ENCODE peak calls at places on chromosome 1, in eight cellular contexts. T is right cardiac atrium; O is choroid plexus epithelial cell; I is cardiac fibroblast; V is activated T-cell treated with anti-CD3 and anti-CD28 coated beads, Interleukin-2, amount 50 U/mL, for 72 hours; A is sciatic nerve; J is GM23338; X is DMS 273 treated with DMSO at 0.1 percent for 48 hours. L is an unnamed sample.

GRCh38 chr1:226003502-226004170 is 4.5 kb upstream of the SDE2 start:
- DNase-seq in T (no peak), O (no peak), I (no peak), V (no peak), A (no peak), J (no peak), X (no peak), L (no peak)

GRCh38 chr1:223378754-223379153 is 14.5 kb upstream of the CCDC185 start:
- DNase-seq in T (no peak), O (no peak), I (no peak), V (no peak), A (no peak), J (no peak), X (no peak), L (no peak)

GRCh38 chr1:229117664-229118300 is 153.1 kb upstream of the RAB4A start:
- DNase-seq in T (peak; percentile 80), O (no peak), I (peak; percentile 75), V (no peak), A (no peak), J (no peak), X (no peak), L (no peak)

GRCh38 chr1:30232288-30232899 is 491.0 kb downstream of the MATN1 start:
- DNase-seq in T (no peak), O (no peak), I (no peak), V (peak; percentile 22), A (no peak), J (peak; percentile 71), X (no peak), L (no peak)

GRCh38 chr1:31502926-31503511 is 73.3 kb upstream of the TINAGL1 start:
- DNase-seq in T (no peak), O (peak; percentile 18), I (no peak), V (no peak), A (no peak), J (peak; percentile 81), X (no peak), L (no peak)

GRCh38 chr1:16900771-16901170 is 5.0 kb downstream of the RNU1-2 start:
- DNase-seq in T (no peak), O (peak; percentile 53), I (peak; percentile 23), V (no peak), A (no peak), J (no peak), X (peak; percentile 18), L (no peak)

GRCh38 chr1:21537511-21537931 is 28.3 kb downstream of the ALPL start:
- DNase-seq in T (peak; percentile 81), O (no peak), I (no peak), V (no peak), A (peak; percentile 76), J (peak; percentile 51), X (no peak), L (no peak)

GRCh38 chr1:22317231-22317919 is 134.3 kb upstream of the ZBTB40 start:
- DNase-seq in T (no peak), O (peak; percentile 30), I (peak; percentile 8), V (peak; percentile 13), A (no peak), J (peak; percentile 76), X (peak; percentile 4), L (no peak)

GRCh38 chr1:109396971-109397370 is 747 bp downstream of the SORT1 start:
- DNase-seq in T (peak; percentile 24), O (no peak), I (no peak), V (no peak), A (no peak), J (no peak), X (no peak), L (no peak)

GRCh38 chr1:145908653-145909052 is 1.2 kb downstream of the ITGA10 start:
- DNase-seq in T (no peak), O (no peak), I (peak; percentile 42), V (no peak), A (no peak), J (no peak), X (no peak), L (no peak)

GRCh38 chr1:148373236-148373935 is 109.7 kb downstream of the PPIAL4G start:
- DNase-seq in T (no peak), O (no peak), I (no peak), V (no peak), A (no peak), J (no peak), X (no peak), L (no peak)

GRCh38 chr1:39683591-39684312 is 7.5 kb downstream of the HPCAL4 start:
- DNase-seq in T (peak; percentile 73), O (peak; percentile 43), I (peak; percentile 48), V (peak; percentile 55), A (no peak), J (peak; percentile 61), X (no peak), L (no peak)

GRCh38 chr1:192559115-192560006 is 16.2 kb upstream of the RGS1 start:
- DNase-seq in T (no peak), O (peak; percentile 97), I (peak; percentile 88), V (no peak), A (no peak), J (no peak), X (no peak), L (no peak)

GRCh38 chr1:224867715-224868114 is 61.8 kb upstream of the DNAH14 start:
- DNase-seq in T (no peak), O (no peak), I (peak; percentile 10), V (no peak), A (no peak), J (no peak), X (no peak), L (no peak)

GRCh38 chr1:8213676-8214075 is 104.2 kb upstream of the SLC45A1 start:
- DNase-seq in T (no peak), O (no peak), I (no peak), V (no peak), A (no peak), J (no peak), X (no peak), L (no peak)

GRCh38 chr1:70044832-70045231 is 160.5 kb downstream of the LRRC40 start:
- DNase-seq in T (no peak), O (peak; percentile 76), I (peak; percentile 64), V (no peak), A (no peak), J (no peak), X (no peak), L (no peak)

GRCh38 chr1:234213576-234214128 is 159.6 kb upstream of the COA6 start:
- DNase-seq in T (no peak), O (no peak), I (no peak), V (no peak), A (no peak), J (no peak), X (no peak), L (no peak)